ENCODE peak calls at places on chromosomes 6 and 20, in five cellular contexts. A is GM20000, D is PC-3, S is fibroblast of mammary gland, W is HCT116. G is an unnamed sample.
A peak's percentile ranks its signal among the peaks of the same experiment; 100 is the strongest.

GRCh38 chr6:167153523-167153959 is 4.2 kb downstream of the GPR31 start:
- DNase-seq in D (peak; percentile 5), A (peak; percentile 85), S (peak; percentile 25), W (no peak), G (peak; percentile 80)

GRCh38 chr6:102327697-102328227 is 934.3 kb downstream of the GRIK2 start:
- DNase-seq in W (peak; percentile 13), S (no peak), A (no peak), D (peak; percentile 39), G (no peak)

GRCh38 chr20:58222446-58222845 is 6.0 kb downstream of the ANKRD60 start:
- DNase-seq in A (no peak), W (no peak), S (no peak), D (no peak), G (no peak)

GRCh38 chr6:69265090-69265489 is 531.7 kb downstream of the LMBRD1 start:
- DNase-seq in W (no peak), D (no peak), S (no peak), A (no peak), G (peak; percentile 7)

GRCh38 chr6:72861935-72862432 is 240.1 kb downstream of the KCNQ5 start:
- DNase-seq in A (peak; percentile 5), W (no peak), D (peak; percentile 67), S (peak; percentile 64), G (no peak)

GRCh38 chr6:85464260-85464644 is 14.4 kb downstream of the NT5E start:
- DNase-seq in A (no peak), W (peak; percentile 97), D (peak; percentile 94), S (peak; percentile 99), G (no peak)

GRCh38 chr6:137136065-137136464 is 37.4 kb downstream of the IL22RA2 start:
- DNase-seq in D (peak; percentile 24), S (peak; percentile 36), A (no peak), W (no peak), G (no peak)

GRCh38 chr20:63000036-63000435 is 6.7 kb downstream of the BHLHE23 start:
- DNase-seq in D (no peak), S (no peak), W (no peak), A (no peak), G (no peak)

GRCh38 chr6:111942561-111942960 is 69.3 kb upstream of the FYN start:
- DNase-seq in D (no peak), S (no peak), A (no peak), W (no peak), G (no peak)

GRCh38 chr6:107488174-107488874 is 1.6 kb upstream of the SOBP start:
- DNase-seq in W (no peak), D (no peak), A (no peak), S (no peak), G (no peak)

GRCh38 chr6:159969204-159969912 is 476 bp downstream of the IGF2R start:
- DNase-seq in W (no peak), A (no peak), S (no peak), D (no peak), G (peak; percentile 56)

GRCh38 chr6:100862063-100862462 is 19.1 kb downstream of the ASCC3 start:
- DNase-seq in A (no peak), S (no peak), W (no peak), D (no peak), G (no peak)

GRCh38 chr6:129248976-129249375 is 366.0 kb downstream of the LAMA2 start:
- DNase-seq in W (no peak), A (no peak), S (no peak), D (no peak), G (no peak)

GRCh38 chr6:40436685-40437604 is 150.2 kb downstream of the LRFN2 start:
- DNase-seq in D (peak; percentile 45), A (no peak), W (no peak), S (peak; percentile 25), G (no peak)

GRCh38 chr6:80872194-80872950 is 765.9 kb downstream of the BCKDHB start:
- DNase-seq in S (peak; percentile 33), A (no peak), W (no peak), D (no peak), G (no peak)

GRCh38 chr6:155491421-155491820 is 35.8 kb upstream of the NOX3 start:
- DNase-seq in D (peak; percentile 85), S (no peak), W (no peak), A (no peak), G (no peak)

GRCh38 chr20:21519136-21519584 is 5.3 kb upstream of the NKX2-2 start:
- DNase-seq in W (no peak), S (no peak), A (no peak), D (no peak), G (no peak)

GRCh38 chr6:13284646-13285045 is 43.7 kb downstream of the TBC1D7 start:
- DNase-seq in W (no peak), D (no peak), S (no peak), A (no peak), G (no peak)

GRCh38 chr20:36472656-36473071 is 68.7 kb upstream of the MYL9 start:
- DNase-seq in D (peak; percentile 46), A (no peak), S (no peak), W (peak; percentile 52), G (no peak)

GRCh38 chr6:109389650-109390274 is 7.5 kb upstream of the CD164 start:
- DNase-seq in A (no peak), S (peak; percentile 60), W (no peak), D (no peak), G (no peak)

GRCh38 chr6:35960192-35960591 is 39.3 kb upstream of the SRPK1 start:
- DNase-seq in D (no peak), S (peak; percentile 26), W (no peak), A (no peak), G (no peak)

GRCh38 chr6:44473870-44474631 is 86.5 kb downstream of the CDC5L start:
- DNase-seq in S (no peak), A (no peak), D (no peak), W (no peak), G (no peak)

GRCh38 chr6:107132330-107132954 is 17.1 kb upstream of the BEND3 start:
- DNase-seq in D (peak; percentile 53), S (peak; percentile 39), W (peak; percentile 19), A (no peak), G (no peak)

GRCh38 chr20:17655286-17655651 is 26.8 kb downstream of the RRBP1 start:
- DNase-seq in D (no peak), S (no peak), W (no peak), A (no peak), G (no peak)
- TF ChIP-seq CTCF in D (peak; percentile 51), S (no peak), W (peak; percentile 7), A (no peak), G (no peak)

DNA sequence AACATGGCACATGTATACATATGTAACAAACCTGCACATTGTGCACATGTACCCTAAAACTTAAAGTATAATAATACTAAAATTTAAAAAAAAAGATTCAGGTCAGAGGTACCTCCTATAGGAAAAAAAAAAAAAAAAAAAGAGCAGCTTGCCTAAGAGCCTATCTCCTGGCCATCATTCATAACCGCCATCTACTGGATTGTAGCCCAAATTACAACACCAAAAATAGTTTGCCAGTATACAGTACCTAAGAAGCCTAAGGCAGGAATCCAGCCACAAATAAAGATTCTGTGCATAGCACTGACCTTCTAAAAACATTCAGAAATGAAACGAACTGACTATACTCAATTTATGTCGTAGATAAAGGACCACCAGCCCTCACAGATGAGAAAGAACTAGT is 438.4 kb upstream of the ADGRB3 start:
- DNase-seq in W (no peak), S (peak; percentile 33), A (no peak), D (peak; percentile 65), G (no peak)
- TF ChIP-seq CTCF in W (no peak), S (peak; percentile 31), A (no peak), D (peak; percentile 41), G (peak; percentile 53)

GRCh38 chr6:77462359-77463307 is 658 bp downstream of the HTR1B start:
- DNase-seq in A (no peak), S (no peak), W (no peak), D (no peak), G (no peak)
- TF ChIP-seq CTCF in A (no peak), S (peak; percentile 31), W (no peak), D (no peak), G (no peak)

GRCh38 chr20:23350855-23351838 is 556 bp downstream of the NXT1 start:
- DNase-seq in D (peak; percentile 57), A (peak; percentile 65), S (peak; percentile 28), W (peak; percentile 47), G (peak; percentile 70)

GRCh38 chr20:23349338-23350006 is 1.1 kb upstream of the NXT1 start:
- DNase-seq in D (peak; percentile 65), S (peak; percentile 52), A (peak; percentile 45), W (no peak), G (peak; percentile 53)

GRCh38 chr20:23347791-23348190 is 2.8 kb upstream of the NXT1 start:
- DNase-seq in W (no peak), S (no peak), D (no peak), A (no peak), G (no peak)

GRCh38 chr20:23344336-23344735 is 6.3 kb upstream of the NXT1 start:
- DNase-seq in S (no peak), W (no peak), D (no peak), A (no peak), G (no peak)

GRCh38 chr20:23350007-23350854 is at the start of gene NXT1:
- DNase-seq in A (peak; percentile 92), S (peak; percentile 98), D (peak; percentile 99), W (peak; percentile 98), G (peak; percentile 92)
- TF ChIP-seq CTCF in A (no peak), S (no peak), D (peak; percentile 41), W (no peak), G (peak; percentile 33)

GRCh38 chr6:136050475-136050874 is 199.0 kb downstream of the PDE7B start:
- DNase-seq in W (no peak), A (no peak), D (no peak), S (no peak), G (no peak)

GRCh38 chr6:136051140-136051775 is 198.9 kb downstream of the MTFR2 start:
- DNase-seq in D (no peak), W (no peak), S (no peak), A (no peak), G (no peak)

DNA sequence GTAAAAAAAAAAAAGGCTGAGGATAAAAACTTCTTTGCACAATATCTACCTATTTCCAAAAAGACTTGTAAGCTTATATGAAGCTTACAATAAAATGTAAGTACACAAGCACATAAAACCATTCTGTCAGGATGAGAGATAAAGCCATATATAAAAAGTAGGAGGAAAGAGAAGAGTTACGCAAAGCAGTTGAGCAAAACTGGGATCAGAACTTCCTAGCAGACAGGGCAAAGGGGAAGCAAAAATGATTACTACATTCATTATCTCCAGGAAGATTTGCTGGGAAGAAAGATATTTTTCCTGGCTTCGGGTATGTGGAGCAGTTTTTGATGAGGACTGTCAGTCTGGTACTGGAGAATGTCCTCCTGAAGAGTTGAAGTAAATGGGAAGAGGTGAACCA is 198.1 kb downstream of the MTFR2 start:
- DNase-seq in S (no peak), A (no peak), W (no peak), D (no peak), G (no peak)
- TF ChIP-seq CTCF in S (no peak), A (no peak), W (no peak), D (no peak), G (no peak)

GRCh38 chr6:122376246-122376645 is 23.2 kb upstream of the HSF2 start:
- DNase-seq in A (no peak), W (no peak), S (no peak), D (no peak), G (no peak)

GRCh38 chr6:122374307-122374706 is 25.1 kb upstream of the HSF2 start:
- DNase-seq in W (no peak), S (no peak), D (no peak), A (no peak), G (no peak)

GRCh38 chr6:122372647-122373046 is 26.8 kb upstream of the HSF2 start:
- DNase-seq in A (no peak), W (no peak), D (no peak), S (peak; percentile 16), G (no peak)
- TF ChIP-seq CTCF in A (no peak), W (peak; percentile 23), D (peak; percentile 53), S (peak; percentile 29), G (no peak)